ENCODE peak calls at places on chromosomes 3 and 15, in seven cellular contexts. K is HAP-1; Y is NAMALWA; G is stimulated activated CD4-positive, alpha-beta T cell treated with anti-CD3 and anti-CD28 coated beads, Interleukin-4, amount 100 ng/mL, for 1 hour; F is aorta; A is mesothelial cell of epicardium; J is stimulated activated naive CD8-positive, alpha-beta T cell treated with anti-CD3 and anti-CD28 coated beads, Interleukin-15, amount 100 ng/mL, for 72 hours. E is an unnamed sample.

GRCh38 chr15:76200641-76201105 is 110.6 kb downstream of the ETFA start:
- DNase-seq in K (no peak), Y (no peak), G (no peak), F (no peak), A (no peak), J (no peak), E (no peak)

GRCh38 chr3:194673761-194674160 is 1.8 kb upstream of the LSG1 start:
- DNase-seq in K (no peak), Y (no peak), G (no peak), F (no peak), A (no peak), J (no peak), E (no peak)

GRCh38 chr3:43998374-43998840 is 243.3 kb upstream of the TOPAZ1 start:
- DNase-seq in K (no peak), Y (no peak), G (no peak), F (no peak), A (no peak), J (no peak), E (peak; percentile 53)

GRCh38 chr3:117892431-117892841 is 1142.2 kb downstream of the IGSF11 start:
- DNase-seq in K (no peak), Y (no peak), G (no peak), F (no peak), A (no peak), J (no peak), E (no peak)

GRCh38 chr3:112005091-112005672 is 6.5 kb downstream of the TAGLN3 start:
- DNase-seq in K (no peak), Y (no peak), G (no peak), F (no peak), A (no peak), J (no peak), E (no peak)

GRCh38 chr15:85751731-85752421 is 42.8 kb downstream of the KLHL25 start:
- DNase-seq in K (peak; percentile 62), Y (no peak), G (no peak), F (no peak), A (no peak), J (no peak), E (no peak)

GRCh38 chr15:82995938-82996337 is 9.9 kb downstream of the RAMAC start:
- DNase-seq in K (no peak), Y (no peak), G (no peak), F (no peak), A (no peak), J (no peak), E (no peak)

GRCh38 chr15:52466134-52466701 is 62.5 kb downstream of the MYO5A start:
- DNase-seq in K (no peak), Y (peak; percentile 93), G (peak; percentile 32), F (peak; percentile 81), A (no peak), J (peak; percentile 52), E (no peak)

GRCh38 chr3:108486910-108487309 is 23.5 kb downstream of the MYH15 start:
- DNase-seq in K (peak; percentile 30), Y (no peak), G (no peak), F (no peak), A (no peak), J (no peak), E (peak; percentile 1)

GRCh38 chr15:70589221-70589620 is 174.1 kb downstream of the UACA start:
- DNase-seq in K (peak; percentile 1), Y (no peak), G (no peak), F (no peak), A (no peak), J (no peak), E (no peak)

E was measured in NCI-H526.